ENCODE peak calls at places on chromosomes 11 and 22, in five cellular contexts. L is fibroblast of lung, A is B cell, S is RWPE1, I is lower lobe of right lung. E is an unnamed sample.

GRCh38 chr22:23938328-23939016 is 22.5 kb downstream of the GSTT2B start:
- DNase-seq in L (no peak), A (no peak), S (no peak), I (no peak), E (no peak)

GRCh38 chr11:86955111-86955673 is at the start of gene FZD4:
- DNase-seq in L (peak), A (no peak), S (peak), I (peak), E (peak)

GRCh38 chr11:112523477-112523876 is 262.8 kb upstream of the PLET1 start:
- DNase-seq in L (no peak), A (no peak), S (no peak), I (no peak), E (peak)

GRCh38 chr22:39946571-39947407 is 13.4 kb upstream of the TMA7B start:
- DNase-seq in L (no peak), A (peak), S (no peak), I (no peak), E (no peak)

GRCh38 chr11:73185680-73186293 is 32.3 kb upstream of the P2RY2 start:
- DNase-seq in L (peak), A (no peak), S (peak), I (no peak), E (no peak)

GRCh38 chr11:76380161-76380976 is 563 bp downstream of the THAP12 start:
- DNase-seq in L (peak), A (no peak), S (peak), I (peak), E (peak)

GRCh38 chr22:49966716-49967332 is 6.3 kb downstream of the PIM3 start:
- DNase-seq in L (peak), A (peak), S (no peak), I (peak), E (peak)

GRCh38 chr22:37275622-37276021 is 6.7 kb upstream of the CYTH4 start:
- DNase-seq in L (no peak), A (peak), S (no peak), I (peak), E (peak)

GRCh38 chr22:17587631-17588030 is 24.3 kb downstream of the SLC25A18 start:
- DNase-seq in L (no peak), A (no peak), S (no peak), I (no peak), E (no peak)

GRCh38 chr22:42397332-42398246 is 34.6 kb downstream of the NFAM1 start:
- DNase-seq in L (no peak), A (peak), S (no peak), I (peak), E (peak)

GRCh38 chr11:12459374-12459773 is 82.0 kb downstream of the PARVA start:
- DNase-seq in L (no peak), A (no peak), S (no peak), I (no peak), E (no peak)

GRCh38 chr11:61481806-61482205 is 26.7 kb upstream of the LRRC10B start:
- DNase-seq in L (no peak), A (no peak), S (no peak), I (no peak), E (no peak)

GRCh38 chr22:28978158-28978557 is 83.5 kb downstream of the C22orf31 start:
- DNase-seq in L (no peak), A (no peak), S (peak), I (no peak), E (no peak)

GRCh38 chr22:43014062-43014875 is 680 bp downstream of the PACSIN2 start:
- DNase-seq in L (no peak), A (no peak), S (peak), I (peak), E (peak)

GRCh38 chr11:77171885-77172665 is 44.0 kb downstream of the MYO7A start:
- DNase-seq in L (no peak), A (no peak), S (no peak), I (peak), E (no peak)

GRCh38 chr22:50318356-50318697 is 8.5 kb downstream of the DENND6B start:
- DNase-seq in L (no peak), A (no peak), S (no peak), I (no peak), E (no peak)

GRCh38 chr11:67120881-67121710 is 2.0 kb downstream of the KDM2A start:
- DNase-seq in L (peak), A (peak), S (no peak), I (no peak), E (no peak)

GRCh38 chr11:14567064-14567651 is 47.0 kb upstream of the PSMA1 start:
- DNase-seq in L (no peak), A (no peak), S (no peak), I (no peak), E (no peak)

GRCh38 chr22:48750826-48751440 is 1076.7 kb downstream of the BRD1 start:
- DNase-seq in L (no peak), A (no peak), S (no peak), I (no peak), E (no peak)

GRCh38 chr11:116331381-116331780 is 441.4 kb downstream of the BUD13 start:
- DNase-seq in L (no peak), A (no peak), S (no peak), I (no peak), E (no peak)

GRCh38 chr22:39920134-39920743 is 19.4 kb downstream of the GRAP2 start:
- DNase-seq in L (no peak), A (no peak), S (no peak), I (no peak), E (no peak)

GRCh38 chr11:74031310-74031676 is 22.4 kb upstream of the UCP3 start:
- DNase-seq in L (peak), A (no peak), S (no peak), I (no peak), E (no peak)

GRCh38 chr11:35593143-35593542 is 25.1 kb upstream of the FJX1 start:
- DNase-seq in L (peak), A (no peak), S (peak), I (no peak), E (no peak)

GRCh38 chr22:19478086-19478392 is 954 bp downstream of the UFD1 start:
- DNase-seq in L (no peak), A (no peak), S (no peak), I (no peak), E (no peak)

GRCh38 chr11:102653744-102654291 is 28.7 kb upstream of the MMP20 start:
- DNase-seq in L (peak), A (no peak), S (peak), I (no peak), E (no peak)

GRCh38 chr11:5129457-5129877 is 8.7 kb downstream of the OR52A5 start:
- DNase-seq in L (no peak), A (no peak), S (no peak), I (no peak), E (no peak)

GRCh38 chr11:7591992-7592391 is 78.2 kb downstream of the PPFIBP2 start:
- DNase-seq in L (no peak), A (no peak), S (no peak), I (no peak), E (no peak)

GRCh38 chr11:9922806-9923205 is 258.9 kb downstream of the SWAP70 start:
- DNase-seq in L (no peak), A (no peak), S (no peak), I (no peak), E (no peak)

GRCh38 chr11:58392741-58393140 is 13.9 kb downstream of the OR5B3 start:
- DNase-seq in L (no peak), A (no peak), S (peak), I (no peak), E (no peak)

GRCh38 chr22:24592846-24593809 is at the start of gene LRRC75B:
- DNase-seq in L (peak), A (no peak), S (peak), I (peak), E (peak)

GRCh38 chr11:71301046-71301857 is 48.9 kb upstream of the SHANK2 start:
- DNase-seq in L (no peak), A (no peak), S (no peak), I (no peak), E (no peak)

GRCh38 chr11:133520707-133521106 is 11.6 kb downstream of the OPCML start:
- DNase-seq in L (no peak), A (no peak), S (no peak), I (no peak), E (peak)

DNA sequence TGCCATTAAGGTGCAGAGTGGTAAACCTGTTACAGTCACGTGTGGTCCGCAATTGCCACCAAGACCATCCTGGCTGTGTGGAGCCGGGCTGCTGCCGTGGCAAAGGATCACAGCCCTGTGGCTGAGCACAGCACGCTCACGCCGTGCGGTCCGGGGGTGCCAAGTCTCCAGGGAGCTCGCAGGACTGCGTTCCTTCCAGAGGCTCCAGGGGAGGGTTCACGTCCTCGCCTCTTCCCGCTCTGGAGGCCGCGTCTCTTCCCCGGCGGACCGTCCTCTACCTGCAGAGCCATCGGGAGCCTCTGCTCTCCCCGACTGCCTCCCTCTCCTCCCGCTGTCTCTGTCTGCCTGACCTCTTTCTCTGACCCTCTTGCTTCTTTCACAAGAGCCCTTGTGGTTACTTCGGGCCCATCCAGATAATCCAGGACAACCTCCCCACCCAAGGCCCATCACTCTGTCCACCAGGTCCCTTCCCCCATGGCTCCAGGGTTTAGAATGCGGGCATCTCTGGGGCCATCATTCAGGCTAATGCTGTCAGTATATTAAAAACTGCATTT is 11.4 kb upstream of the MUC5AC start:
- DNase-seq in L (no peak), A (no peak), S (no peak), I (no peak), E (no peak)
- TF ChIP-seq CTCF in L (no peak), A (no peak), S (no peak), I (no peak), E (no peak)

GRCh38 chr11:110389946-110390345 is 39.8 kb upstream of the FDX1 start:
- DNase-seq in L (no peak), A (no peak), S (no peak), I (no peak), E (no peak)
- TF ChIP-seq CTCF in L (no peak), A (no peak), S (no peak), I (no peak), E (no peak)

GRCh38 chr22:21067901-21068680 is 22.3 kb downstream of the LRRC74B start:
- DNase-seq in L (no peak), A (no peak), S (no peak), I (no peak), E (no peak)

GRCh38 chr22:21068681-21069276 is 23.0 kb downstream of the LRRC74B start:
- DNase-seq in L (no peak), A (no peak), S (no peak), I (no peak), E (no peak)

GRCh38 chr22:21067075-21067900 is 21.5 kb downstream of the LRRC74B start:
- DNase-seq in L (no peak), A (no peak), S (no peak), I (no peak), E (no peak)

GRCh38 chr22:21069375-21069774 is 23.6 kb downstream of the LRRC74B start:
- DNase-seq in L (no peak), A (no peak), S (no peak), I (no peak), E (no peak)

GRCh38 chr22:21064917-21065864 is 19.4 kb downstream of the LRRC74B start:
- DNase-seq in L (no peak), A (no peak), S (no peak), I (no peak), E (no peak)
- TF ChIP-seq CTCF in L (no peak), A (no peak), S (no peak), I (no peak), E (no peak)

GRCh38 chr11:107606122-107606521 is 15.2 kb downstream of the ELMOD1 start:
- DNase-seq in L (no peak), A (no peak), S (no peak), I (no peak), E (no peak)
- TF ChIP-seq CTCF in L (no peak), A (no peak), S (no peak), I (no peak), E (no peak)

GRCh38 chr11:64253481-64253880 is 2.2 kb downstream of the PLCB3 start:
- DNase-seq in L (no peak), A (no peak), S (no peak), I (no peak), E (no peak)

GRCh38 chr11:64251722-64251985 is 324 bp downstream of the PLCB3 start:
- DNase-seq in L (no peak), A (no peak), S (no peak), I (no peak), E (no peak)

GRCh38 chr11:64250875-64251721 is at the start of gene PLCB3:
- DNase-seq in L (peak), A (peak), S (no peak), I (peak), E (no peak)

GRCh38 chr11:64253043-64253442 is 1.7 kb downstream of the PLCB3 start:
- DNase-seq in L (no peak), A (no peak), S (no peak), I (no peak), E (no peak)

DNA sequence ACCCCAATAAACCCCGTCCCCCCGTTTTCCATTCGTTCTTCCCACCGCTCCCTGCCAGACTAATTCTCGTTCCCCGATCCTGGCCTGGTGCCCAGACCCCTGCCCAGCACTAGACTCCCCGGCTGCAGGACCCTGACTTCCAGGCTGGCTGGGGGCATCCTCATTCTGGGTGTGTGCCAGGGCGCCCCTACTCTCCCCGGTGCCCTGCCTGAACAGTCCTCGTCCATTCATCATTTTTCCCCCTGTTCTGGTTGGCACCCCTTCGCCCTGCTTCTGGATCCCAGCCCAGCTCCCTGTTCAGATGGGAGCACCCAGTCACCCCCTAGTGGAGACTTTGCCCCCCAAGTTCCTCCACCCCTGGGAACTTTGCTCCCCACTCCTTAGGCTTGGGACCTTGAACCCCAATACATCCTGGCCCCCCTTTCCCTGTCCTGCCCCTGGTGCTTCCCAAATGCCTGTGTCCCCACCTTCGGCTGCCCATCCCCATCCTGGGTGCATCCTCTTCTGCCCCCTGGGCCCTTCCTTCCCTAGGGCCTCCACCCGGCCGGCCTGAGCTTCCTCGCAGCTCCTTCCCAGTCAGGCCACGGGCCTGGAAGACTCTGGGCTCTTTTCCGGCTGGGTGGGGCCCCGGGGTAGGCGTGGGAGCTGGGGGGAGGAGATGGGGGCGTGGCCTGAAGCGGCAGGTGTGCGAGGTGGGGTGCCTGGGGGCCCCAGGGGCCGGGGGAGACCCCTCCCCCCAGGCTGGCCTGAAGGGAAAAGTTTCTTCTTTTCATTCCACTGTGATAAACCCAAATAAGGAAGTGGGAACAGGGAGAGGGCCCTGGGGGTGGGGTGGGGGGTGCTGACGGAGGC is 882 bp downstream of the PLCB3 start:
- DNase-seq in L (peak), A (no peak), S (no peak), I (peak), E (peak)
- TF ChIP-seq CTCF in L (peak), A (peak), S (peak), I (no peak), E (peak)

GRCh38 chr11:44938066-44938691 is 12.5 kb downstream of the TP53I11 start:
- DNase-seq in L (no peak), A (no peak), S (no peak), I (no peak), E (no peak)

GRCh38 chr11:44941286-44942021 is 9.2 kb downstream of the TP53I11 start:
- DNase-seq in L (no peak), A (no peak), S (no peak), I (no peak), E (no peak)

GRCh38 chr11:44940424-44940823 is 10.3 kb downstream of the TP53I11 start:
- DNase-seq in L (no peak), A (no peak), S (no peak), I (no peak), E (no peak)

GRCh38 chr11:44940835-44941234 is 9.8 kb downstream of the TP53I11 start:
- DNase-seq in L (no peak), A (no peak), S (no peak), I (no peak), E (no peak)

GRCh38 chr11:44939673-44940072 is 11.0 kb downstream of the TP53I11 start:
- DNase-seq in L (peak), A (no peak), S (no peak), I (no peak), E (peak)
- TF ChIP-seq CTCF in L (no peak), A (no peak), S (no peak), I (peak), E (peak)

DNA sequence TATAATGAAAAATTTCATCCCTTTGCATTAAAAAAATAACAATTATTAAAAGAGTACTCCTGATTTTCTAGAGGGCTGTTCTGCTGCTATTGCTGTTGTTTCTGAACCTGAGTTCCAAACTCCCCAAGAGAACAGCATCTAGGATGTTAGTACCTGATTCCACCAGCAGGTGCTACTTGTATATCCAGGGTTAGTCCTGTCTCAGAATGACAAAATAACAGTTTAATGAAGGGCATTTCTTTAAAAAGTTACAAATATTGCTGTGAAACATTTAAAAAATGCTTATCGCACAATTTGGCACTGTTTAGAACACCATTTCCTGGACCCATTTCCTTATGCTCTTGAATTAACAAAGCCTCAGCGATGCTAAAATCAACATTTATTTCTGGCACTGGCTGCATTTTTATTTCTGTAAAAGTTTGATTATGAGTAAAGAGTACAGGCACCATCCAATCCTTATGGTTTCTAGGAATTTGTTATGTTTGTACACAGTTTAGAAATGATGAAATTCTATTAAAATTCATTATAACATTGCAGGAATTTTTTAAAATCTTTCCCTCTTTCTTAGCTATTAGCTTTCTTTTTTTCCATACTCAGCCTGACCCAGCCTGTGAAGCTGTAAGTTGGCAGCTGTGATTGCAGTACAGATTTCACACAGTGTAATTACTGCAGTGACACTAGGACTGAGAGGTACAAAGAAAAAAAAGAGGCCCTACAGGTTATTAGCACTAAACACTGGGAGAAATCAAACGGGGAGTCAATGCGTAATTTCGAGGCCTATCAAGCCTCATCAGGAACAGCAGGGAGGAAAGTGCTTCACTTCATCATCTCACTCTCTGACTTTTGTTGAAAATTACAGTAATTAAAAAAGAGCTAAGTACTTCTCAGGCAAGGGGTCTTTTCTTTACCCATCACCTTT is 208.8 kb downstream of the DCDC1 start:
- DNase-seq in L (no peak), A (no peak), S (no peak), I (no peak), E (no peak)
- TF ChIP-seq CTCF in L (no peak), A (peak), S (no peak), I (peak), E (peak)

DNA sequence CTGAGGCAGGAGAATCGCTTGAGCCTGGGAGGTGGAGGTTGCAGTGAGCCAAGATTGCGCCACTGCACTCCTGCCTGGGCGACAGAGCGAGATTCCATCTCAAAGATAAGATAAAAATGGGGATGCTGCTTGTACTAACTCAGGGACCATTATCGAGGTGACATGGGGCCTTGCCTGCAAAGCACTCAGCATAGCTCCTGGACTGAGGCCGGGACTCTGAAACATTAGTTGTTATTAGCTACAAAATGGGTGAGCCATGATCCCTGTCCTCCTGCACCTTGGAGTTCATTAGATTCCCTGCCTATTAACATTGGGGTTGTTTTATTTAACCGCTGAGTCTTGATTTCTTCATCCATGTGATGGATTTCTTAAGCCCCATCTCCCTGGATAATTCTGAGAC is 5.1 kb downstream of the PPP2R5B start:
- DNase-seq in L (no peak), A (no peak), S (no peak), I (no peak), E (no peak)
- TF ChIP-seq CTCF in L (no peak), A (no peak), S (no peak), I (no peak), E (no peak)